ENCODE peak calls at places on chromosomes 3 and 15, in seven cellular contexts. K is foreskin fibroblast, M is heart left ventricle, R is cardiac fibroblast, O is esophagus muscularis mucosa, G is hepatocyte, E is dorsolateral prefrontal cortex. P is an unnamed sample.

GRCh38 chr3:193354423-193354822 is 24.1 kb downstream of the ATP13A5 start:
- DNase-seq in O (no peak), G (no peak), K (no peak), M (no peak), E (no peak), R (no peak), P (no peak)

GRCh38 chr3:45057557-45057956 is 31.5 kb downstream of the CLEC3B start:
- DNase-seq in G (no peak), E (no peak), K (no peak), M (no peak), O (no peak), R (no peak), P (no peak)

GRCh38 chr3:25661694-25662455 is 2.8 kb downstream of the TOP2B start:
- DNase-seq in R (no peak), K (no peak), M (no peak), G (no peak), O (no peak), E (no peak), P (no peak)

GRCh38 chr15:62549345-62549970 is 384.4 kb upstream of the C2CD4B start:
- DNase-seq in R (peak; percentile 44), O (no peak), E (no peak), K (no peak), G (peak; percentile 38), M (no peak), P (no peak)

GRCh38 chr3:10707984-10708868 is 107.8 kb upstream of the SLC6A11 start:
- DNase-seq in O (no peak), R (no peak), K (no peak), E (no peak), G (no peak), M (no peak), P (no peak)

GRCh38 chr3:14521611-14522010 is 18.5 kb downstream of the GRIP2 start:
- DNase-seq in K (no peak), G (no peak), O (no peak), E (no peak), M (no peak), R (no peak), P (no peak)

GRCh38 chr15:44243829-44244228 is 44.7 kb upstream of the GOLM2 start:
- DNase-seq in O (no peak), G (no peak), E (no peak), M (no peak), R (no peak), K (no peak), P (no peak)

GRCh38 chr3:64030741-64031140 is 7.4 kb upstream of the PSMD6 start:
- DNase-seq in O (no peak), R (peak; percentile 71), K (no peak), M (peak; percentile 69), E (peak; percentile 57), G (peak; percentile 84), P (no peak)

GRCh38 chr3:52518723-52519444 is 14.8 kb downstream of the NT5DC2 start:
- DNase-seq in K (no peak), M (no peak), G (no peak), E (no peak), O (no peak), R (no peak), P (no peak)

GRCh38 chr3:186807231-186807630 is 949 bp upstream of the RFC4 start:
- DNase-seq in O (no peak), E (no peak), R (no peak), G (no peak), M (no peak), K (no peak), P (no peak)

GRCh38 chr3:99834584-99834957 is 16.9 kb downstream of the CMSS1 start:
- DNase-seq in M (no peak), R (no peak), K (no peak), O (no peak), G (no peak), E (no peak), P (no peak)

GRCh38 chr3:159080821-159081220 is 279.0 kb downstream of the MFSD1 start:
- DNase-seq in K (no peak), O (no peak), G (no peak), E (no peak), R (no peak), M (no peak), P (no peak)

GRCh38 chr3:8371085-8371551 is 130.5 kb upstream of the LMCD1 start:
- DNase-seq in O (no peak), R (peak; percentile 82), M (peak; percentile 39), G (peak; percentile 10), K (peak; percentile 29), E (no peak), P (peak; percentile 75)

GRCh38 chr3:51434746-51435323 is 43.8 kb downstream of the RBM15B start:
- DNase-seq in G (peak; percentile 71), M (peak; percentile 30), O (no peak), K (peak; percentile 9), R (peak; percentile 71), E (no peak), P (no peak)

GRCh38 chr15:25541228-25541627 is 102.4 kb upstream of the UBE3A start:
- DNase-seq in E (no peak), G (no peak), R (no peak), M (no peak), O (no peak), K (no peak), P (no peak)

GRCh38 chr3:115623414-115623868 is at the start of gene GAP43:
- DNase-seq in K (peak; percentile 85), G (peak; percentile 71), R (peak; percentile 75), M (peak; percentile 63), E (peak; percentile 41), O (no peak), P (peak; percentile 70)

GRCh38 chr3:53259427-53260259 is 3.8 kb upstream of the TKT start:
- DNase-seq in M (no peak), O (no peak), E (peak; percentile 65), K (no peak), R (peak; percentile 32), G (no peak), P (no peak)

GRCh38 chr3:10753964-10754363 is 62.1 kb upstream of the SLC6A11 start:
- DNase-seq in M (peak; percentile 54), G (peak; percentile 84), R (peak; percentile 46), E (no peak), O (no peak), K (peak; percentile 21), P (no peak)

GRCh38 chr3:32313723-32314473 is 75.4 kb downstream of the CMTM8 start:
- DNase-seq in K (peak; percentile 34), O (no peak), M (no peak), R (peak; percentile 33), E (no peak), G (peak; percentile 39), P (no peak)

GRCh38 chr3:133490468-133491351 is 82.8 kb upstream of the CDV3 start:
- DNase-seq in O (peak; percentile 78), E (no peak), K (no peak), R (no peak), M (no peak), G (no peak), P (no peak)

GRCh38 chr3:184565421-184566211 is 4.0 kb downstream of the EPHB3 start:
- DNase-seq in R (peak; percentile 81), M (peak; percentile 29), K (peak; percentile 88), G (peak; percentile 86), O (no peak), E (no peak), P (peak; percentile 67)
- H3K4me3 ChIP-seq in R (no peak overlapping the region), M (no peak overlapping the region), K (peak overlapping the region; percentile 81), G (no peak overlapping the region), O (peak overlapping the region; percentile 15), E (peak overlapping the region; percentile 46), P (peak overlapping the region; percentile 43)

DNA sequence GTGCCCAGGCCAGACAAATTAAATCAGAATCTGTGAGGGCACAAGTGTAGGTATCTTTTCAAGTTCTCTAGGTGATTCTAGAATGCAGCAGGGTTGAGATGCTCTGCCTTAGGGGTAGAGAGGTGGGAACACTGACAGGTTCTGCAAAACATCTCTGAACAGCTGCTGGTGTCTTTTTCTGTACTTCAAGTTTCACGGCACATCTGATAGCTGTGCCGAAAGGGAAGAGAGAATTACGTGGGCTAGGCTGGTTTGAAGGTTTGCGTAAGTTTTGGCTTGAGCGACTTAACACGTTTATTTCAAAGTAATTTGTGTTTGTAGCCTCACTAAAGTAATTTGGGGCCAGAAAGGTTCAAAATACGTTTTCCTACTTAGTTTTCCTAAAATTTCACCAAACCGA is 22.5 kb downstream of the PXK start:
- DNase-seq in O (no peak), M (no peak), R (no peak), E (no peak), G (no peak), K (no peak), P (no peak)
- TF ChIP-seq CTCF in O (no peak), M (no peak), R (no peak), E (no peak), G (no peak), K (no peak), P (no peak)

GRCh38 chr15:63597821-63598220 is 634 bp downstream of the FBXL22 start:
- DNase-seq in O (peak; percentile 80), K (no peak), M (no peak), E (no peak), R (no peak), G (no peak), P (no peak)
- H3K4me3 ChIP-seq in O (peak overlapping the region; percentile 75), K (no peak overlapping the region), M (peak overlapping the region; percentile 33), E (no peak overlapping the region), R (no peak overlapping the region), G (no peak overlapping the region), P (peak overlapping the region; percentile 36)

GRCh38 chr15:39582286-39582976 is 1.6 kb downstream of the THBS1 start:
- DNase-seq in G (no peak), E (no peak), R (peak; percentile 82), M (peak; percentile 56), K (peak; percentile 53), O (peak; percentile 92), P (peak; percentile 16)

GRCh38 chr15:39580117-39580629 is 706 bp upstream of the THBS1 start:
- DNase-seq in G (peak; percentile 95), K (peak; percentile 91), O (peak; percentile 98), E (peak; percentile 75), R (peak; percentile 98), M (peak; percentile 92), P (peak; percentile 98)

GRCh38 chr15:39579487-39580116 is 1.3 kb upstream of the THBS1 start:
- DNase-seq in G (peak; percentile 82), M (peak; percentile 88), E (peak; percentile 38), R (peak; percentile 96), K (peak; percentile 88), O (peak; percentile 95), P (peak; percentile 95)

GRCh38 chr15:39581501-39582285 is 814 bp downstream of the THBS1 start:
- DNase-seq in K (peak; percentile 58), E (no peak), G (peak; percentile 79), M (peak; percentile 61), R (peak; percentile 79), O (peak; percentile 92), P (peak; percentile 16)

DNA sequence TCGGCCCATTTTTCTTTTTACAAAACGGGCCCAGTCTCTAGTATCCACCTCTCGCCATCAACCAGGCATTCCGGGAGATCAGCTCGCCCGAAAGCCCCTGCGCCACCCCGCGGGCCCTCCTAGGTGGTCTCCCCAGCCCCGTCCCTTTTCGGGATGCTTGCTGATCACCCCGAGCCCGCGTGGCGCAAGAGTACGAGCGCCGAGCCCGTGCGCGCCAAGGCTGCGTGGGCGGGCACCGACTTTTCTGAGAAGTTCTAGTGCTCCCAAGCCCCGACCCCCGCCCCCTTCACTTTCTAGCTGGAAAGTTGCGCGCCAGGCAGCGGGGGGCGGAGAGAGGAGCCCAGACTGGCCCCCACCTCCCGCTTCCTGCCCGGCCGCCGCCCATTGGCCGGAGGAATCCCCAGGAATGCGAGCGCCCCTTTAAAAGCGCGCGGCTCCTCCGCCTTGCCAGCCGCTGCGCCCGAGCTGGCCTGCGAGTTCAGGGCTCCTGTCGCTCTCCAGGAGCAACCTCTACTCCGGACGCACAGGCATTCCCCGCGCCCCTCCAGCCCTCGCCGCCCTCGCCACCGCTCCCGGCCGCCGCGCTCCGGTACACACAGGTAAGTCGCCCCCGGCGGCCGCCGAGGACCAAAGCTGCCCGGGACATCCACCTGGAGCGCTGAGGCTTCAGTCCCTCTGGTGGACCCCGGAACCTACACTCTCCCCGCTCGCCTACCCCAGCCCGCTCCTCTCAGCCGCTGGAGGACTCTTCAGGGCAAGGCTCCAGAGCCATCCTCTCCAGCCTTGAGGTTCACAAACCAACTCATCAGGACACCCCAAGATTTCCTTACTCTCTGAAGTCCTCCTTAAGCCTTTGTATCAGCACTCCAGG is at the start of gene THBS1:
- DNase-seq in K (peak; percentile 96), M (peak; percentile 93), E (no peak), R (peak; percentile 99), G (peak; percentile 94), O (peak; percentile 98), P (peak; percentile 86)
- TF ChIP-seq CTCF in K (no peak), M (no peak), E (no peak), R (no peak), G (no peak), O (no peak), P (no peak)

P was measured in AG04449.